ENCODE peak calls at places on chromosomes 1 and 21, in ten cellular contexts. One of them, this sample, is unnamed.

GRCh38 chr1:245074232-245074747 is 80.5 kb upstream of the KIF26B start:
- DNase-seq in heart left ventricle: no peak
- DNase-seq in uterus: no peak
- DNase-seq in A549: no peak
- DNase-seq in stomach: no peak
- DNase-seq in ovary: no peak
- DNase-seq in IMR-90: peak; percentile 74
- DNase-seq in endothelial cell of umbilical vein: peak; percentile 7
- DNase-seq in Peyer's patch: no peak
- DNase-seq in spleen: no peak
- DNase-seq in this sample: no peak

GRCh38 chr1:204191481-204191880 is 4.8 kb downstream of the KISS1 start:
- DNase-seq in stomach: peak; percentile 55
- DNase-seq in spleen: peak; percentile 47
- DNase-seq in A549: no peak
- DNase-seq in uterus: no peak
- DNase-seq in Peyer's patch: no peak
- DNase-seq in heart left ventricle: no peak
- DNase-seq in IMR-90: no peak
- DNase-seq in ovary: no peak
- DNase-seq in endothelial cell of umbilical vein: no peak
- DNase-seq in this sample: no peak

GRCh38 chr1:175150596-175151319 is 41.8 kb downstream of the KIAA0040 start:
- DNase-seq in uterus: no peak
- DNase-seq in IMR-90: no peak
- DNase-seq in endothelial cell of umbilical vein: no peak
- DNase-seq in spleen: no peak
- DNase-seq in A549: peak; percentile 20
- DNase-seq in stomach: no peak
- DNase-seq in ovary: no peak
- DNase-seq in heart left ventricle: no peak
- DNase-seq in Peyer's patch: no peak
- DNase-seq in this sample: no peak

GRCh38 chr1:31579374-31579773 is 3.1 kb downstream of the TINAGL1 start:
- DNase-seq in A549: no peak
- DNase-seq in IMR-90: no peak
- DNase-seq in heart left ventricle: peak; percentile 74
- DNase-seq in stomach: no peak
- DNase-seq in spleen: no peak
- DNase-seq in Peyer's patch: no peak
- DNase-seq in uterus: peak; percentile 44
- DNase-seq in endothelial cell of umbilical vein: peak; percentile 73
- DNase-seq in ovary: peak; percentile 56
- DNase-seq in this sample: peak; percentile 13

GRCh38 chr1:228837817-228838716 is 102.8 kb downstream of the RHOU start:
- DNase-seq in endothelial cell of umbilical vein: peak; percentile 96
- DNase-seq in spleen: no peak
- DNase-seq in A549: peak; percentile 88
- DNase-seq in ovary: peak; percentile 70
- DNase-seq in uterus: peak; percentile 66
- DNase-seq in Peyer's patch: no peak
- DNase-seq in IMR-90: peak; percentile 93
- DNase-seq in heart left ventricle: no peak
- DNase-seq in stomach: peak; percentile 80
- DNase-seq in this sample: peak; percentile 60

GRCh38 chr1:88650676-88651418 is 33.2 kb upstream of the PKN2 start:
- DNase-seq in endothelial cell of umbilical vein: no peak
- DNase-seq in Peyer's patch: no peak
- DNase-seq in spleen: no peak
- DNase-seq in A549: no peak
- DNase-seq in ovary: no peak
- DNase-seq in stomach: no peak
- DNase-seq in uterus: no peak
- DNase-seq in IMR-90: peak; percentile 23
- DNase-seq in heart left ventricle: no peak
- DNase-seq in this sample: no peak

GRCh38 chr1:154988053-154988954 is 5.1 kb upstream of the LENEP start:
- DNase-seq in IMR-90: no peak
- DNase-seq in A549: no peak
- DNase-seq in stomach: no peak
- DNase-seq in endothelial cell of umbilical vein: no peak
- DNase-seq in spleen: peak; percentile 64
- DNase-seq in ovary: no peak
- DNase-seq in uterus: no peak
- DNase-seq in heart left ventricle: no peak
- DNase-seq in Peyer's patch: no peak
- DNase-seq in this sample: no peak

GRCh38 chr1:226700861-226701260 is 38.2 kb downstream of the ITPKB start:
- DNase-seq in endothelial cell of umbilical vein: no peak
- DNase-seq in ovary: no peak
- DNase-seq in stomach: no peak
- DNase-seq in A549: no peak
- DNase-seq in spleen: no peak
- DNase-seq in Peyer's patch: no peak
- DNase-seq in IMR-90: no peak
- DNase-seq in uterus: no peak
- DNase-seq in heart left ventricle: no peak
- DNase-seq in this sample: no peak

GRCh38 chr1:34761176-34761761 is 1.7 kb downstream of the GJB4 start:
- DNase-seq in Peyer's patch: no peak
- DNase-seq in A549: no peak
- DNase-seq in heart left ventricle: no peak
- DNase-seq in IMR-90: no peak
- DNase-seq in ovary: no peak
- DNase-seq in uterus: no peak
- DNase-seq in stomach: no peak
- DNase-seq in spleen: peak; percentile 64
- DNase-seq in endothelial cell of umbilical vein: no peak
- DNase-seq in this sample: no peak

GRCh38 chr1:241802849-241803248 is 45.2 kb upstream of the EXO1 start:
- DNase-seq in endothelial cell of umbilical vein: no peak
- DNase-seq in stomach: no peak
- DNase-seq in uterus: no peak
- DNase-seq in A549: no peak
- DNase-seq in ovary: no peak
- DNase-seq in IMR-90: no peak
- DNase-seq in Peyer's patch: no peak
- DNase-seq in heart left ventricle: no peak
- DNase-seq in spleen: no peak
- DNase-seq in this sample: no peak

GRCh38 chr1:14850563-14850962 is 252.1 kb downstream of the KAZN start:
- DNase-seq in Peyer's patch: no peak
- DNase-seq in endothelial cell of umbilical vein: no peak
- DNase-seq in spleen: no peak
- DNase-seq in A549: no peak
- DNase-seq in stomach: peak; percentile 28
- DNase-seq in ovary: no peak
- DNase-seq in IMR-90: no peak
- DNase-seq in heart left ventricle: no peak
- DNase-seq in uterus: no peak
- DNase-seq in this sample: no peak

GRCh38 chr1:58000821-58001220 is 545.7 kb downstream of the OMA1 start:
- DNase-seq in heart left ventricle: no peak
- DNase-seq in stomach: no peak
- DNase-seq in uterus: no peak
- DNase-seq in ovary: no peak
- DNase-seq in A549: no peak
- DNase-seq in IMR-90: no peak
- DNase-seq in endothelial cell of umbilical vein: no peak
- DNase-seq in spleen: no peak
- DNase-seq in Peyer's patch: no peak
- DNase-seq in this sample: no peak

GRCh38 chr21:42887321-42887720 is 5.8 kb upstream of the NDUFV3 start:
- DNase-seq in endothelial cell of umbilical vein: no peak
- DNase-seq in A549: no peak
- DNase-seq in uterus: no peak
- DNase-seq in stomach: no peak
- DNase-seq in Peyer's patch: no peak
- DNase-seq in spleen: peak; percentile 1
- DNase-seq in heart left ventricle: no peak
- DNase-seq in ovary: no peak
- DNase-seq in IMR-90: no peak
- DNase-seq in this sample: no peak

GRCh38 chr21:42469272-42469671 is 26.8 kb downstream of the RSPH1 start:
- DNase-seq in IMR-90: no peak
- DNase-seq in stomach: no peak
- DNase-seq in A549: no peak
- DNase-seq in heart left ventricle: no peak
- DNase-seq in ovary: no peak
- DNase-seq in endothelial cell of umbilical vein: no peak
- DNase-seq in Peyer's patch: no peak
- DNase-seq in uterus: no peak
- DNase-seq in spleen: no peak
- DNase-seq in this sample: no peak

GRCh38 chr1:925532-926421 is 2.1 kb downstream of the SAMD11 start:
- DNase-seq in Peyer's patch: no peak
- DNase-seq in endothelial cell of umbilical vein: no peak
- DNase-seq in uterus: peak; percentile 70
- DNase-seq in A549: no peak
- DNase-seq in stomach: no peak
- DNase-seq in spleen: no peak
- DNase-seq in ovary: no peak
- DNase-seq in heart left ventricle: no peak
- DNase-seq in IMR-90: peak; percentile 28
- DNase-seq in this sample: no peak
- TF ChIP-seq POLR2A in Peyer's patch: no peak
- TF ChIP-seq POLR2A in endothelial cell of umbilical vein: no peak
- TF ChIP-seq POLR2A in uterus: peak; percentile 33
- TF ChIP-seq POLR2A in A549: peak; percentile 49
- TF ChIP-seq POLR2A in stomach: no peak
- TF ChIP-seq POLR2A in spleen: no peak
- TF ChIP-seq POLR2A in ovary: no peak
- TF ChIP-seq POLR2A in heart left ventricle: no peak
- TF ChIP-seq POLR2A in IMR-90: no peak
- TF ChIP-seq POLR2A in this sample: no peak

DNA sequence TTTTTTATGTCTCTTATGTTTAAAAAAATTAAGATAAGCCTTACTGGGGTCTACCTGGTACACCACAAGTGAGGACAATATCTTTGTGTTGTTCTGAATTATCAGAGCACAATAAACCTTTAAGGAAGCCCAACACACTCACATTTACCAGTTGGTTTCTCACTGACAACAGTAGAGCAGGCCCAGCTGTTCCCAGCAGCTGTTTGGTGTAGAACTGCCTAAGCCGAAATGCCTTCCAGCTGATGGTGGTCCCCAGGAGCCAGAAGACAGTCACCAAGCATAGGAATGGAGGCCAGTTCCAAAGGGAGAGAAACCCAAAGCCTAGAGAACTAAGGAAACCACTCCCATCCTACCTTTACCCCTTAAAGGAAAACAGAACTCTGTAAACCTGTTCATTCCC is 428.6 kb upstream of the CAMK1G start:
- DNase-seq in A549: no peak
- DNase-seq in IMR-90: no peak
- DNase-seq in spleen: no peak
- DNase-seq in stomach: no peak
- DNase-seq in endothelial cell of umbilical vein: no peak
- DNase-seq in Peyer's patch: no peak
- DNase-seq in heart left ventricle: no peak
- DNase-seq in ovary: no peak
- DNase-seq in uterus: no peak
- DNase-seq in this sample: no peak
- H3K27ac ChIP-seq in A549: no peak overlapping the region
- H3K27ac ChIP-seq in IMR-90: no peak overlapping the region
- H3K27ac ChIP-seq in spleen: no peak overlapping the region
- H3K27ac ChIP-seq in stomach: no peak overlapping the region
- H3K27ac ChIP-seq in endothelial cell of umbilical vein: no peak overlapping the region
- H3K27ac ChIP-seq in Peyer's patch: no peak overlapping the region
- H3K27ac ChIP-seq in heart left ventricle: no peak overlapping the region
- H3K27ac ChIP-seq in ovary: no peak overlapping the region
- H3K27ac ChIP-seq in uterus: no peak overlapping the region
- H3K27ac ChIP-seq in this sample: no peak overlapping the region

GRCh38 chr1:116144151-116144550 is 33.0 kb downstream of the MAB21L3 start:
- DNase-seq in Peyer's patch: no peak
- DNase-seq in spleen: no peak
- DNase-seq in A549: no peak
- DNase-seq in heart left ventricle: no peak
- DNase-seq in ovary: no peak
- DNase-seq in uterus: no peak
- DNase-seq in endothelial cell of umbilical vein: no peak
- DNase-seq in IMR-90: no peak
- DNase-seq in stomach: no peak
- DNase-seq in this sample: no peak
- H3K4me3 ChIP-seq in Peyer's patch: no peak overlapping the region
- H3K4me3 ChIP-seq in spleen: no peak overlapping the region
- H3K4me3 ChIP-seq in A549: no peak overlapping the region
- H3K4me3 ChIP-seq in heart left ventricle: no peak overlapping the region
- H3K4me3 ChIP-seq in ovary: no peak overlapping the region
- H3K4me3 ChIP-seq in uterus: no peak overlapping the region
- H3K4me3 ChIP-seq in endothelial cell of umbilical vein: no peak overlapping the region
- H3K4me3 ChIP-seq in IMR-90: no peak overlapping the region
- H3K4me3 ChIP-seq in stomach: no peak overlapping the region
- H3K4me3 ChIP-seq in this sample: no peak overlapping the region

GRCh38 chr1:202010042-202011015 is at the start of gene ELF3:
- DNase-seq in uterus: no peak
- DNase-seq in Peyer's patch: no peak
- DNase-seq in spleen: peak; percentile 61
- DNase-seq in heart left ventricle: no peak
- DNase-seq in stomach: peak; percentile 95
- DNase-seq in ovary: no peak
- DNase-seq in A549: peak; percentile 98
- DNase-seq in endothelial cell of umbilical vein: no peak
- DNase-seq in IMR-90: no peak
- DNase-seq in this sample: no peak
- TF ChIP-seq POLR2A in uterus: peak; percentile 49
- TF ChIP-seq POLR2A in Peyer's patch: peak; percentile 100
- TF ChIP-seq POLR2A in spleen: no peak
- TF ChIP-seq POLR2A in heart left ventricle: no peak
- TF ChIP-seq POLR2A in stomach: peak; percentile 88
- TF ChIP-seq POLR2A in ovary: no peak
- TF ChIP-seq POLR2A in A549: peak; percentile 100
- TF ChIP-seq POLR2A in endothelial cell of umbilical vein: no peak
- TF ChIP-seq POLR2A in IMR-90: no peak
- TF ChIP-seq POLR2A in this sample: no peak

DNA sequence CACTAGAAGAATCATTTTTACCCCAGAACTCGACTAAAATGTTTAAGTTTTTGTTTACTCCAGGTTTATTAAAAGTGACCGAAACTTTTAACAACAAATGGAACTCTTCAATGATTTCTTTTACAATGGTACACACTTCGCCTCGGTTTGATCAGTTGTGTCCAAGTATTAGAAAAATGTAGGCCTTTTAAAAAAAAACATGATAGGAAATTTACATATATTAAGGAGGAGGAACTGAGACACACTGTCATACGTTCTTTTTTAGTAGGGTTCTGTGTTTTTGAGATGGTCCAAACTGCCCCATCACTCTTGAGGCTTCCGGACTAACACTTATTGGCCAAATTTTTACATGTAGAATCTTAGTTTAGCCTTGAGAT is 1.3 kb downstream of the PRDM2 start:
- DNase-seq in spleen: no peak
- DNase-seq in stomach: no peak
- DNase-seq in endothelial cell of umbilical vein: no peak
- DNase-seq in heart left ventricle: no peak
- DNase-seq in ovary: no peak
- DNase-seq in A549: no peak
- DNase-seq in uterus: no peak
- DNase-seq in Peyer's patch: peak; percentile 41
- DNase-seq in IMR-90: no peak
- DNase-seq in this sample: no peak
- H3K27ac ChIP-seq in spleen: peak overlapping the region; percentile 98
- H3K27ac ChIP-seq in stomach: peak overlapping the region; percentile 79
- H3K27ac ChIP-seq in endothelial cell of umbilical vein: no peak overlapping the region
- H3K27ac ChIP-seq in heart left ventricle: no peak overlapping the region
- H3K27ac ChIP-seq in ovary: peak overlapping the region; percentile 99
- H3K27ac ChIP-seq in A549: no peak overlapping the region
- H3K27ac ChIP-seq in uterus: peak overlapping the region; percentile 94
- H3K27ac ChIP-seq in Peyer's patch: peak overlapping the region; percentile 91
- H3K27ac ChIP-seq in IMR-90: no peak overlapping the region
- H3K27ac ChIP-seq in this sample: peak overlapping the region; percentile 98

GRCh38 chr1:117290855-117291254 is 76.4 kb upstream of the MAN1A2 start:
- DNase-seq in A549: no peak
- DNase-seq in stomach: no peak
- DNase-seq in Peyer's patch: no peak
- DNase-seq in heart left ventricle: no peak
- DNase-seq in spleen: no peak
- DNase-seq in ovary: no peak
- DNase-seq in endothelial cell of umbilical vein: no peak
- DNase-seq in IMR-90: no peak
- DNase-seq in uterus: no peak
- DNase-seq in this sample: no peak
- H3K4me3 ChIP-seq in A549: no peak overlapping the region
- H3K4me3 ChIP-seq in stomach: no peak overlapping the region
- H3K4me3 ChIP-seq in Peyer's patch: no peak overlapping the region
- H3K4me3 ChIP-seq in heart left ventricle: no peak overlapping the region
- H3K4me3 ChIP-seq in spleen: no peak overlapping the region
- H3K4me3 ChIP-seq in ovary: no peak overlapping the region
- H3K4me3 ChIP-seq in endothelial cell of umbilical vein: no peak overlapping the region
- H3K4me3 ChIP-seq in IMR-90: no peak overlapping the region
- H3K4me3 ChIP-seq in uterus: no peak overlapping the region
- H3K4me3 ChIP-seq in this sample: no peak overlapping the region